ENCODE peak calls at places on chromosomes 16 and 17, in eight cellular contexts. M, V, T, S, A, H, Z and I are unnamed samples.

GRCh38 chr16:83743241-83743640 is 64.5 kb upstream of the HSBP1 start:
- DNase-seq in Z (no peak), M (no peak), T (no peak), H (no peak), A (no peak), V (no peak), S (no peak), I (no peak)

GRCh38 chr16:66099261-66099660 is 267.2 kb upstream of the CDH5 start:
- DNase-seq in V (no peak), S (no peak), H (no peak), T (no peak), Z (no peak), M (no peak), A (no peak), I (no peak)

GRCh38 chr16:56589141-56590039 is at the start of gene MT3:
- DNase-seq in S (no peak), A (peak), Z (no peak), M (no peak), H (no peak), T (no peak), V (no peak), I (peak)

GRCh38 chr16:57299009-57299718 is 14.7 kb upstream of the PLLP start:
- DNase-seq in T (no peak), M (no peak), Z (peak), A (no peak), H (no peak), S (peak), V (peak), I (no peak)

GRCh38 chr17:80262291-80262690 is 1.6 kb downstream of the RNF213 start:
- DNase-seq in H (no peak), M (no peak), S (no peak), V (no peak), T (no peak), A (no peak), Z (no peak), I (no peak)

GRCh38 chr16:82082543-82083244 is 47.6 kb downstream of the HSD17B2 start:
- DNase-seq in M (peak), H (no peak), S (peak), V (no peak), A (no peak), T (peak), Z (peak), I (peak)

GRCh38 chr17:40224707-40225092 is 5.6 kb downstream of the WIPF2 start:
- DNase-seq in T (no peak), H (no peak), M (no peak), V (no peak), S (no peak), A (peak), Z (no peak), I (peak)

GRCh38 chr17:81542431-81543338 is 9.5 kb downstream of the FAAP100 start:
- DNase-seq in T (no peak), A (no peak), M (no peak), Z (no peak), V (no peak), H (no peak), S (no peak), I (no peak)

GRCh38 chr17:41397003-41397665 is at the start of gene KRT31:
- DNase-seq in V (no peak), A (no peak), H (no peak), Z (no peak), M (no peak), S (no peak), T (no peak), I (no peak)

GRCh38 chr16:57422026-57422944 is 17.7 kb downstream of the CCL17 start:
- DNase-seq in S (peak), H (peak), V (peak), M (no peak), T (peak), A (peak), Z (no peak), I (peak)